ENCODE peak calls at places on chromosomes 7 and 10, in six cellular contexts. One of them, this sample, is unnamed.

GRCh38 chr10:93462881-93463280 is 19.3 kb downstream of the MYOF start:
- DNase-seq in HCEC 1CT: peak
- DNase-seq in stimulated activated CD4-positive, alpha-beta T cell treated with anti-CD3 and anti-CD28 coated beads, Interleukin-4, amount 100 ng/mL, for 1 hour: peak
- DNase-seq in GM03348: no peak
- DNase-seq in HEK293T: no peak
- DNase-seq in cardiac fibroblast: peak
- DNase-seq in this sample: no peak

GRCh38 chr10:8173866-8174243 is 119.4 kb downstream of the GATA3 start:
- DNase-seq in HCEC 1CT: no peak
- DNase-seq in stimulated activated CD4-positive, alpha-beta T cell treated with anti-CD3 and anti-CD28 coated beads, Interleukin-4, amount 100 ng/mL, for 1 hour: no peak
- DNase-seq in GM03348: no peak
- DNase-seq in HEK293T: no peak
- DNase-seq in cardiac fibroblast: no peak
- DNase-seq in this sample: no peak

GRCh38 chr7:134029-134428 is 58.3 kb upstream of the FAM20C start:
- DNase-seq in HCEC 1CT: no peak
- DNase-seq in stimulated activated CD4-positive, alpha-beta T cell treated with anti-CD3 and anti-CD28 coated beads, Interleukin-4, amount 100 ng/mL, for 1 hour: no peak
- DNase-seq in GM03348: no peak
- DNase-seq in HEK293T: no peak
- DNase-seq in cardiac fibroblast: no peak
- DNase-seq in this sample: no peak

GRCh38 chr10:7667262-7668141 is 736 bp upstream of the ITIH5 start:
- DNase-seq in HCEC 1CT: no peak
- DNase-seq in stimulated activated CD4-positive, alpha-beta T cell treated with anti-CD3 and anti-CD28 coated beads, Interleukin-4, amount 100 ng/mL, for 1 hour: peak
- DNase-seq in GM03348: no peak
- DNase-seq in HEK293T: no peak
- DNase-seq in cardiac fibroblast: no peak
- DNase-seq in this sample: no peak

GRCh38 chr10:128400564-128400963 is 274.3 kb upstream of the MKI67 start:
- DNase-seq in HCEC 1CT: no peak
- DNase-seq in stimulated activated CD4-positive, alpha-beta T cell treated with anti-CD3 and anti-CD28 coated beads, Interleukin-4, amount 100 ng/mL, for 1 hour: no peak
- DNase-seq in GM03348: no peak
- DNase-seq in HEK293T: no peak
- DNase-seq in cardiac fibroblast: no peak
- DNase-seq in this sample: no peak

GRCh38 chr10:70418229-70418628 is 14.3 kb downstream of the EIF4EBP2 start:
- DNase-seq in HCEC 1CT: peak
- DNase-seq in stimulated activated CD4-positive, alpha-beta T cell treated with anti-CD3 and anti-CD28 coated beads, Interleukin-4, amount 100 ng/mL, for 1 hour: no peak
- DNase-seq in GM03348: peak
- DNase-seq in HEK293T: no peak
- DNase-seq in cardiac fibroblast: peak
- DNase-seq in this sample: peak

GRCh38 chr7:100190059-100190711 is 12.5 kb downstream of the STAG3 start:
- DNase-seq in HCEC 1CT: peak
- DNase-seq in stimulated activated CD4-positive, alpha-beta T cell treated with anti-CD3 and anti-CD28 coated beads, Interleukin-4, amount 100 ng/mL, for 1 hour: no peak
- DNase-seq in GM03348: peak
- DNase-seq in HEK293T: no peak
- DNase-seq in cardiac fibroblast: peak
- DNase-seq in this sample: peak

GRCh38 chr10:22655312-22655973 is 58.9 kb downstream of the PIP4K2A start:
- DNase-seq in HCEC 1CT: peak
- DNase-seq in stimulated activated CD4-positive, alpha-beta T cell treated with anti-CD3 and anti-CD28 coated beads, Interleukin-4, amount 100 ng/mL, for 1 hour: no peak
- DNase-seq in GM03348: peak
- DNase-seq in HEK293T: no peak
- DNase-seq in cardiac fibroblast: peak
- DNase-seq in this sample: peak

GRCh38 chr10:123974406-123974805 is 82.8 kb upstream of the CPXM2 start:
- DNase-seq in HCEC 1CT: peak
- DNase-seq in stimulated activated CD4-positive, alpha-beta T cell treated with anti-CD3 and anti-CD28 coated beads, Interleukin-4, amount 100 ng/mL, for 1 hour: no peak
- DNase-seq in GM03348: no peak
- DNase-seq in HEK293T: peak
- DNase-seq in cardiac fibroblast: peak
- DNase-seq in this sample: peak

GRCh38 chr7:1224093-1224702 is 8.5 kb upstream of the UNCX start:
- DNase-seq in HCEC 1CT: no peak
- DNase-seq in stimulated activated CD4-positive, alpha-beta T cell treated with anti-CD3 and anti-CD28 coated beads, Interleukin-4, amount 100 ng/mL, for 1 hour: no peak
- DNase-seq in GM03348: no peak
- DNase-seq in HEK293T: no peak
- DNase-seq in cardiac fibroblast: no peak
- DNase-seq in this sample: no peak

GRCh38 chr7:50477640-50478039 is 27.5 kb upstream of the FIGNL1 start:
- DNase-seq in HCEC 1CT: no peak
- DNase-seq in stimulated activated CD4-positive, alpha-beta T cell treated with anti-CD3 and anti-CD28 coated beads, Interleukin-4, amount 100 ng/mL, for 1 hour: no peak
- DNase-seq in GM03348: no peak
- DNase-seq in HEK293T: no peak
- DNase-seq in cardiac fibroblast: no peak
- DNase-seq in this sample: no peak

GRCh38 chr10:17731331-17731730 is 20.7 kb upstream of the TMEM236 start:
- DNase-seq in HCEC 1CT: no peak
- DNase-seq in stimulated activated CD4-positive, alpha-beta T cell treated with anti-CD3 and anti-CD28 coated beads, Interleukin-4, amount 100 ng/mL, for 1 hour: no peak
- DNase-seq in GM03348: no peak
- DNase-seq in HEK293T: no peak
- DNase-seq in cardiac fibroblast: no peak
- DNase-seq in this sample: no peak

GRCh38 chr10:124353896-124354295 is 64.8 kb downstream of the OAT start:
- DNase-seq in HCEC 1CT: no peak
- DNase-seq in stimulated activated CD4-positive, alpha-beta T cell treated with anti-CD3 and anti-CD28 coated beads, Interleukin-4, amount 100 ng/mL, for 1 hour: no peak
- DNase-seq in GM03348: no peak
- DNase-seq in HEK293T: no peak
- DNase-seq in cardiac fibroblast: no peak
- DNase-seq in this sample: no peak

GRCh38 chr7:5692112-5692844 is 89.2 kb downstream of the RNF216 start:
- DNase-seq in HCEC 1CT: peak
- DNase-seq in stimulated activated CD4-positive, alpha-beta T cell treated with anti-CD3 and anti-CD28 coated beads, Interleukin-4, amount 100 ng/mL, for 1 hour: no peak
- DNase-seq in GM03348: peak
- DNase-seq in HEK293T: no peak
- DNase-seq in cardiac fibroblast: peak
- DNase-seq in this sample: peak

GRCh38 chr7:44059219-44060090 is 5.9 kb downstream of the PGAM2 start:
- DNase-seq in HCEC 1CT: no peak
- DNase-seq in stimulated activated CD4-positive, alpha-beta T cell treated with anti-CD3 and anti-CD28 coated beads, Interleukin-4, amount 100 ng/mL, for 1 hour: no peak
- DNase-seq in GM03348: no peak
- DNase-seq in HEK293T: no peak
- DNase-seq in cardiac fibroblast: no peak
- DNase-seq in this sample: no peak

This sample was measured in LHCN-M2.